ENCODE peak calls at places on chromosomes 12 and 14, in nine cellular contexts. F, R, Y, E, T, O, X, V and L are unnamed samples.

GRCh38 chr12:121005346-121005815 is 10.9 kb downstream of the C12orf43 start:
- DNase-seq in T (peak; percentile 23), V (no peak), E (peak; percentile 67), F (no peak), O (peak; percentile 64), Y (peak; percentile 55), X (peak; percentile 24), R (no peak), L (peak; percentile 58)

GRCh38 chr12:47413806-47414205 is 292.0 kb downstream of the RPAP3 start:
- DNase-seq in Y (peak; percentile 36), R (no peak), F (no peak), O (no peak), X (peak; percentile 66), T (peak; percentile 58), E (no peak), V (no peak), L (no peak)

GRCh38 chr12:27319394-27319793 is 13.2 kb upstream of the BMAL2 start:
- DNase-seq in X (peak; percentile 66), E (no peak), R (no peak), O (peak; percentile 56), T (peak; percentile 89), F (peak; percentile 23), V (no peak), Y (peak; percentile 67), L (no peak)

GRCh38 chr14:21894003-21894897 is 220.6 kb upstream of the OR4E1 start:
- DNase-seq in X (no peak), V (no peak), T (no peak), Y (no peak), F (no peak), E (no peak), R (peak; percentile 68), O (peak; percentile 10), L (peak; percentile 22)

GRCh38 chr14:88310457-88310856 is 12.6 kb downstream of the KCNK10 start:
- DNase-seq in O (no peak), F (no peak), X (no peak), R (no peak), Y (no peak), T (no peak), E (no peak), V (no peak), L (no peak)

GRCh38 chr12:104280703-104281458 is 22.7 kb upstream of the EID3 start:
- DNase-seq in T (peak; percentile 97), O (peak; percentile 91), Y (peak; percentile 92), X (peak; percentile 96), E (no peak), R (no peak), V (peak; percentile 75), F (peak; percentile 67), L (no peak)

GRCh38 chr14:63091394-63091996 is 46.2 kb upstream of the KCNH5 start:
- DNase-seq in Y (no peak), O (no peak), R (no peak), E (no peak), V (no peak), F (no peak), X (no peak), T (no peak), L (no peak)

GRCh38 chr12:39972119-39972518 is 133.8 kb downstream of the SLC2A13 start:
- DNase-seq in R (no peak), E (no peak), O (peak; percentile 66), F (no peak), Y (peak; percentile 15), X (no peak), T (no peak), V (no peak), L (no peak)

GRCh38 chr12:114396153-114396868 is 9.6 kb downstream of the TBX5 start:
- DNase-seq in E (no peak), F (no peak), V (no peak), R (no peak), T (peak; percentile 59), O (no peak), Y (no peak), X (peak; percentile 63), L (no peak)

GRCh38 chr12:27859648-27860047 is 79.6 kb upstream of the MANSC4 start:
- DNase-seq in F (no peak), E (no peak), Y (no peak), X (no peak), T (no peak), V (no peak), O (no peak), R (no peak), L (no peak)

GRCh38 chr12:8829128-8829524 is 6.7 kb downstream of the A2ML1 start:
- DNase-seq in T (no peak), Y (no peak), F (no peak), V (no peak), X (no peak), R (no peak), O (no peak), E (no peak), L (no peak)

GRCh38 chr14:75941030-75941429 is 40.8 kb downstream of the TGFB3 start:
- DNase-seq in O (no peak), T (peak; percentile 17), X (peak; percentile 3), V (no peak), E (no peak), R (no peak), Y (peak; percentile 3), F (no peak), L (peak; percentile 17)

GRCh38 chr12:78002878-78003277 is 172.2 kb downstream of the NAV3 start:
- DNase-seq in V (no peak), O (peak; percentile 63), F (no peak), Y (peak; percentile 49), E (no peak), X (no peak), T (peak; percentile 15), R (no peak), L (no peak)

GRCh38 chr12:94867066-94867855 is 136.2 kb downstream of the NDUFA12 start:
- DNase-seq in E (no peak), Y (no peak), R (no peak), V (no peak), X (peak; percentile 2), T (peak; percentile 17), O (no peak), F (no peak), L (no peak)

GRCh38 chr12:91105807-91106206 is 5.5 kb downstream of the LUM start:
- DNase-seq in X (no peak), R (no peak), F (no peak), O (peak; percentile 37), E (no peak), V (no peak), Y (no peak), T (no peak), L (no peak)

GRCh38 chr12:97301576-97301975 is 161.0 kb upstream of the RMST start:
- DNase-seq in X (no peak), O (no peak), T (no peak), V (no peak), R (no peak), Y (no peak), E (no peak), F (no peak), L (no peak)
- TF ChIP-seq CTCF in X (no peak), O (no peak), T (no peak), V (no peak), R (no peak), Y (no peak), E (no peak), F (no peak), L (no peak)

GRCh38 chr12:46177842-46178608 is 90.8 kb downstream of the SLC38A1 start:
- DNase-seq in F (no peak), E (no peak), V (no peak), X (no peak), T (no peak), R (no peak), Y (no peak), O (no peak), L (no peak)
- TF ChIP-seq CTCF in F (no peak), E (no peak), V (no peak), X (no peak), T (no peak), R (no peak), Y (no peak), O (no peak), L (no peak)

DNA sequence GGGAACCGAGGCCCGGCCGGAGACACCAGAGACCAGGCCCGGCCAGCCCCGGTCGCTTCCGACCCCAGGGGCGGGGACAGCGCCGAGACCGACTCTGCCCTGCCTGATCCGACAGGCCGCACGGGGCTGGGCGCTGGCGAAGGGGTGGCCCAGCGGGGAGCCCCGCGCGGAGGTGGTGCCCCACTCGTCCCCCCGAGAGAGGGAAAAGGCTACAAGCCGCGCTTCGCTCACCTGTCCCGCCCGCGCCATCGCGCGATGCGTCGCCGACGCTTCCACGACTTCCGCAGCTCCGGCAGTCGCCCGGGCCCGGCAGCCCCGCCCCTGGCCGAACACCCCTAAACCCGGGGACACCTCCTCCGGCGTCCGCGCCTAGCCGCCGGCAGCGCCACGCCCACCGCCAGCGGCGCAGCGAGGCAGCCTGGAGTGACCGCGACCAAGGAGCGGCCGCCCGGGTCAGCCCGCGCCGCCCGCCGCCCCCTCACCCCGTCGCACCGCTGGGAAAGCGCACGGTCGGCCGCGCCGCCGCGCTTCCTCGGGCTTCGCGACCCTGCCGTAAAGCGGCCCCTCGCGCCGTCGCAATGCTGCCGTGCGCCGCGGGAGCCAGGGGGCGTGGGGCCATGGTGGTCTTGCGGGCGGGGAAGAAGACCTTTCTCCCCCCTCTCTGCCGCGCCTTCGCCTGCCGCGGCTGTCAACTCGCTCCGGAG is at the start of the genes BAG5 and COA8:
- DNase-seq in O (peak; percentile 86), X (peak; percentile 65), E (peak; percentile 89), F (peak; percentile 87), T (peak; percentile 75), V (no peak), R (peak; percentile 92), Y (peak; percentile 83), L (peak; percentile 91)
- TF ChIP-seq CTCF in O (no peak), X (peak; percentile 34), E (no peak), F (no peak), T (no peak), V (no peak), R (no peak), Y (no peak), L (no peak)

DNA sequence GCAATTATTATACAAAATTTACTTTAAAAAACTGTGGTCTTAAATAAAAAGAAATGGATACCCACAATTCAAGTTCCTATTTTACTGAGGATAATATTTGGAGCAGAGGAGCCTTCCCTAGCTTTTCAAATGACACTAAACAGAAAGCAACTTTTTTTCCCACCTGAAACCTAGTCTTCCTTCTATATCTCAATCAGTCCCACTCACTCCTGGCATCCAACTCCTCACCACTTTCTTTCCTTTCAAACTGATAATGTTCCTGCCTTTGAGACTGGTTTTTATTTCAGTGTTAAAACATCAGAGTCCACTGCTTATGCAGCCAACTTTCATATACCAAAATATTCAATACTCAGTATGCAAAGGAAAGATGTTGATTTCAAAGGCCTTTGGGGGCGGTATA is 225.6 kb downstream of the GXYLT1 start:
- DNase-seq in O (no peak), E (no peak), R (no peak), X (no peak), Y (no peak), T (no peak), F (no peak), V (no peak), L (no peak)
- TF ChIP-seq CTCF in O (no peak), E (no peak), R (no peak), X (no peak), Y (no peak), T (no peak), F (no peak), V (no peak), L (no peak)

DNA sequence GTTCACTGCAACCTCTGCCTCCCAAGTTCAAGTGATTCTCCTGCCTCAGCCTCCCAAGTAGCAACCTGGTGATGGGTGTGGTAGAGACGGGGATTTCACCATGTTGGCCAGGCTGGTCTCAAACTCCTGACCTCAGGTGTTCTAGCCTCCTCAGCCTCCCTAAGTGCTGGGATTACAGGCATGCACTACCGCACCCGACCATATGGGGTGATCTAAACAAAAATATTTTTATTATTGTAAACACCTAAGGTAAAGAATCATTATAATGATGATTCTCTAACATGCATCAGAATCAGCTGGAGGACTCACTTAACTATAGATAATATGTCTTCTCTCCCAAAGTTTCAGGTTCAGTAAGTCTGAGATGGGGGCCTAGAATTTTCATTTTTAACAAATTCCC is 96.2 kb upstream of the ALG10 start:
- DNase-seq in T (no peak), X (no peak), V (no peak), E (no peak), R (no peak), O (no peak), Y (no peak), F (no peak), L (no peak)
- TF ChIP-seq CTCF in T (no peak), X (peak; percentile 27), V (no peak), E (no peak), R (no peak), O (no peak), Y (no peak), F (no peak), L (no peak)